ENCODE peak calls at places on chromosomes 2 and 18, in eight cellular contexts. I, Y, F, Q, V, U, T and B are unnamed samples.

GRCh38 chr2:45935791-45936622 is 284.5 kb downstream of the PRKCE start:
- DNase-seq in Y (peak; percentile 96), F (no peak), U (no peak), V (peak; percentile 88), I (peak; percentile 98), Q (peak; percentile 98), T (peak; percentile 95), B (peak; percentile 92)

GRCh38 chr2:233711312-233712008 is 1.2 kb upstream of the UGT1A5 start:
- DNase-seq in F (peak; percentile 50), I (peak; percentile 90), V (peak; percentile 67), T (peak; percentile 71), Q (no peak), Y (peak; percentile 81), U (peak; percentile 1), B (peak; percentile 60)

GRCh38 chr2:142131016-142131714 is at the start of gene LRP1B:
- DNase-seq in Y (no peak), U (no peak), Q (no peak), I (no peak), F (peak; percentile 3), V (peak; percentile 40), T (peak; percentile 37), B (peak; percentile 5)

GRCh38 chr2:223945755-223946154 is 620 bp upstream of the WDFY1 start:
- DNase-seq in U (no peak), Q (no peak), F (no peak), Y (no peak), T (no peak), V (no peak), I (no peak), B (no peak)

GRCh38 chr2:36173760-36174362 is 181.7 kb upstream of the CRIM1 start:
- DNase-seq in U (no peak), T (no peak), V (no peak), I (no peak), F (no peak), Q (no peak), Y (no peak), B (no peak)

GRCh38 chr2:48316753-48317750 is 212.9 kb upstream of the STON1 start:
- DNase-seq in I (no peak), Y (no peak), T (no peak), V (no peak), F (no peak), U (no peak), Q (no peak), B (no peak)

GRCh38 chr2:147019296-147019695 is 825.5 kb upstream of the ACVR2A start:
- DNase-seq in F (no peak), T (no peak), I (no peak), V (no peak), Q (no peak), Y (no peak), U (no peak), B (no peak)

GRCh38 chr2:209823484-209823883 is 51.9 kb downstream of the UNC80 start:
- DNase-seq in I (no peak), Q (no peak), V (no peak), T (no peak), F (no peak), U (no peak), Y (no peak), B (no peak)

GRCh38 chr2:168526641-168527040 is 70.6 kb downstream of the CERS6 start:
- DNase-seq in T (peak; percentile 55), U (no peak), Q (no peak), F (no peak), I (no peak), Y (no peak), V (no peak), B (no peak)

GRCh38 chr2:44130441-44130840 is 38.2 kb upstream of the PPM1B start:
- DNase-seq in U (no peak), V (no peak), F (no peak), Y (no peak), Q (no peak), I (peak; percentile 53), T (no peak), B (no peak)

GRCh38 chr2:143152652-143153051 is 23.4 kb downstream of the ARHGAP15 start:
- DNase-seq in Q (no peak), F (no peak), Y (no peak), I (no peak), U (no peak), V (no peak), T (no peak), B (no peak)

GRCh38 chr2:46385786-46386577 is 88.8 kb downstream of the EPAS1 start:
- DNase-seq in V (no peak), I (peak; percentile 39), T (no peak), U (no peak), Y (no peak), Q (no peak), F (no peak), B (no peak)

GRCh38 chr2:26325851-26326250 is 20.1 kb upstream of the SELENOI start:
- DNase-seq in Q (no peak), F (no peak), V (no peak), I (no peak), Y (no peak), T (no peak), U (no peak), B (no peak)

GRCh38 chr2:242075683-242076082 is 206.2 kb downstream of the RTP5 start:
- DNase-seq in Q (no peak), U (no peak), V (no peak), Y (no peak), T (no peak), F (no peak), I (peak; percentile 18), B (no peak)

GRCh38 chr2:197097578-197098366 is 171.3 kb upstream of the PGAP1 start:
- DNase-seq in T (peak; percentile 84), V (no peak), U (no peak), Q (no peak), F (no peak), Y (no peak), I (no peak), B (no peak)

GRCh38 chr2:230711224-230711623 is 1.4 kb upstream of the CAB39 start:
- DNase-seq in F (no peak), Y (no peak), Q (no peak), U (no peak), T (no peak), I (no peak), V (no peak), B (no peak)

GRCh38 chr18:14969507-14969906 is 221.5 kb downstream of the ANKRD30B start:
- DNase-seq in Q (no peak), Y (peak; percentile 21), I (no peak), T (no peak), U (no peak), V (no peak), F (no peak), B (no peak)

GRCh38 chr2:99066602-99067001 is 74.9 kb upstream of the C2orf15 start:
- DNase-seq in V (peak; percentile 34), Q (no peak), Y (no peak), T (no peak), F (no peak), U (peak; percentile 64), I (peak; percentile 59), B (no peak)

GRCh38 chr2:31256611-31257382 is 22.8 kb downstream of the EHD3 start:
- DNase-seq in Y (no peak), F (no peak), V (no peak), Q (no peak), T (no peak), U (no peak), I (no peak), B (no peak)

GRCh38 chr2:173048530-173048900 is 27.1 kb upstream of the MAP3K20 start:
- DNase-seq in T (no peak), I (no peak), F (no peak), Y (no peak), V (no peak), Q (no peak), U (no peak), B (no peak)

GRCh38 chr2:173043466-173043865 is 32.2 kb upstream of the MAP3K20 start:
- DNase-seq in Q (peak; percentile 90), F (no peak), U (no peak), I (no peak), Y (no peak), V (no peak), T (no peak), B (no peak)

GRCh38 chr2:173044686-173045085 is 31.0 kb upstream of the MAP3K20 start:
- DNase-seq in F (no peak), V (no peak), T (no peak), U (no peak), Q (peak; percentile 60), Y (no peak), I (no peak), B (no peak)

GRCh38 chr2:173048901-173049661 is 26.6 kb upstream of the MAP3K20 start:
- DNase-seq in V (no peak), T (peak; percentile 68), I (peak; percentile 97), Q (no peak), U (no peak), Y (no peak), F (no peak), B (peak; percentile 88)

GRCh38 chr2:173043897-173044472 is 31.7 kb upstream of the MAP3K20 start:
- DNase-seq in V (no peak), Q (peak; percentile 45), U (no peak), F (no peak), I (no peak), Y (no peak), T (no peak), B (no peak)
- H3K27ac ChIP-seq in V (no peak overlapping the region), Q (no peak overlapping the region), U (no peak overlapping the region), F (no peak overlapping the region), I (peak overlapping the region; percentile 20), Y (no peak overlapping the region), T (no peak overlapping the region), B (no peak overlapping the region)

GRCh38 chr2:76427447-76427846 is 716.7 kb upstream of the GCFC2 start:
- DNase-seq in F (no peak), V (no peak), I (peak; percentile 6), Y (no peak), U (no peak), T (no peak), Q (no peak), B (no peak)
- TF ChIP-seq EP300 in F (no peak), V (no peak), I (no peak), Y (no peak), U (no peak), T (no peak), Q (no peak), B (no peak)

GRCh38 chr2:84830095-84830494 is 50.8 kb downstream of the TRABD2A start:
- DNase-seq in I (peak; percentile 13), T (peak; percentile 89), V (no peak), Y (no peak), Q (no peak), U (no peak), F (no peak), B (peak; percentile 18)

GRCh38 chr2:84836215-84836614 is 44.7 kb downstream of the TRABD2A start:
- DNase-seq in Y (no peak), Q (no peak), F (no peak), I (no peak), U (no peak), V (no peak), T (no peak), B (no peak)

GRCh38 chr2:84832772-84833461 is 48.0 kb downstream of the TRABD2A start:
- DNase-seq in F (no peak), U (peak; percentile 13), V (no peak), Q (no peak), I (no peak), Y (no peak), T (no peak), B (no peak)

GRCh38 chr2:84830758-84831500 is 50.0 kb downstream of the TRABD2A start:
- DNase-seq in U (no peak), T (peak; percentile 53), Y (no peak), V (no peak), I (no peak), Q (no peak), F (no peak), B (no peak)

GRCh38 chr2:84833481-84834150 is 47.3 kb downstream of the TRABD2A start:
- DNase-seq in Q (no peak), I (no peak), T (no peak), V (no peak), U (no peak), Y (no peak), F (no peak), B (no peak)
- H3K27ac ChIP-seq in Q (no peak overlapping the region), I (no peak overlapping the region), T (no peak overlapping the region), V (no peak overlapping the region), U (no peak overlapping the region), Y (no peak overlapping the region), F (no peak overlapping the region), B (peak overlapping the region; percentile 36)

GRCh38 chr2:69594341-69594740 is 49.2 kb downstream of the AAK1 start:
- DNase-seq in T (no peak), F (no peak), Q (no peak), V (no peak), I (no peak), U (no peak), Y (no peak), B (no peak)
- TF ChIP-seq EP300 in T (no peak), F (no peak), Q (no peak), V (no peak), I (no peak), U (no peak), Y (no peak), B (no peak)